ENCODE peak calls at places on chromosomes 16 and 17, in five cellular contexts. E is IMR-90, K is GM23248, Y is neural progenitor cell, I is astrocyte. T is an unnamed sample.

GRCh38 chr16:58393138-58393504 is 850 bp downstream of the GINS3 start:
- DNase-seq in E (no peak), K (peak), Y (peak), I (no peak), T (peak)

GRCh38 chr17:35460354-35460851 is 11.8 kb upstream of the SLFN13 start:
- DNase-seq in E (no peak), K (no peak), Y (peak), I (no peak), T (no peak)

GRCh38 chr17:75087558-75088453 is at the start of gene SLC16A5:
- DNase-seq in E (peak), K (peak), Y (peak), I (peak), T (peak)

GRCh38 chr17:15361151-15361550 is 19.8 kb upstream of the TEKT3 start:
- DNase-seq in E (no peak), K (peak), Y (no peak), I (peak), T (no peak)

GRCh38 chr16:81431554-81432353 is 12.9 kb upstream of the CMIP start:
- DNase-seq in E (peak), K (peak), Y (peak), I (peak), T (no peak)

GRCh38 chr17:33328129-33328528 is 35.0 kb upstream of the ASIC2 start:
- DNase-seq in E (peak), K (peak), Y (peak), I (no peak), T (peak)

GRCh38 chr17:37131670-37132620 is 183.2 kb downstream of the AATF start:
- DNase-seq in E (no peak), K (no peak), Y (peak), I (no peak), T (no peak)

GRCh38 chr17:79065105-79065670 is 9.4 kb upstream of the ENGASE start:
- DNase-seq in E (peak), K (peak), Y (peak), I (no peak), T (peak)

GRCh38 chr17:57954421-57955182 is 610 bp downstream of the CUEDC1 start:
- DNase-seq in E (peak), K (peak), Y (peak), I (no peak), T (no peak)

GRCh38 chr16:12833939-12834338 is 30.3 kb upstream of the CPPED1 start:
- DNase-seq in E (no peak), K (peak), Y (peak), I (peak), T (no peak)

GRCh38 chr17:50466371-50467113 is 2.1 kb downstream of the CHAD start:
- DNase-seq in E (no peak), K (no peak), Y (no peak), I (no peak), T (no peak)

GRCh38 chr17:80107231-80108021 is 6.0 kb downstream of the GAA start:
- DNase-seq in E (no peak), K (no peak), Y (no peak), I (no peak), T (no peak)

GRCh38 chr17:39054111-39054645 is 87.0 kb upstream of the FBXO47 start:
- DNase-seq in E (peak), K (no peak), Y (no peak), I (peak), T (no peak)

GRCh38 chr17:59193463-59193862 is 16.4 kb upstream of the SMG8 start:
- DNase-seq in E (no peak), K (no peak), Y (no peak), I (no peak), T (no peak)

GRCh38 chr16:67977469-67978227 is 2.7 kb downstream of the DPEP3 start:
- DNase-seq in E (no peak), K (no peak), Y (no peak), I (no peak), T (no peak)

GRCh38 chr17:49505854-49506253 is 10.8 kb downstream of the NGFR start:
- DNase-seq in E (no peak), K (no peak), Y (no peak), I (no peak), T (no peak)

GRCh38 chr17:76872221-76872873 is 4.1 kb downstream of the MGAT5B start:
- DNase-seq in E (peak), K (peak), Y (no peak), I (peak), T (peak)

GRCh38 chr16:4216631-4217030 is 25.2 kb downstream of the SRL start:
- DNase-seq in E (peak), K (no peak), Y (no peak), I (no peak), T (no peak)

GRCh38 chr17:51228177-51228576 is 31.7 kb downstream of the MBTD1 start:
- DNase-seq in E (peak), K (peak), Y (no peak), I (peak), T (no peak)

GRCh38 chr17:7841622-7842379 is 7.8 kb downstream of the KDM6B start:
- DNase-seq in E (peak), K (peak), Y (peak), I (peak), T (peak)

GRCh38 chr17:45248132-45248936 is 13.6 kb downstream of the SPATA32 start:
- DNase-seq in E (no peak), K (no peak), Y (peak), I (no peak), T (peak)

GRCh38 chr17:63545302-63545928 is 4.9 kb upstream of the DCAF7 start:
- DNase-seq in E (no peak), K (no peak), Y (no peak), I (no peak), T (no peak)

GRCh38 chr17:60256174-60256573 is 106.4 kb downstream of the CA4 start:
- DNase-seq in E (peak), K (peak), Y (no peak), I (peak), T (no peak)

GRCh38 chr17:4591529-4591928 is 7.2 kb downstream of the SMTNL2 start:
- DNase-seq in E (peak), K (peak), Y (no peak), I (peak), T (no peak)

GRCh38 chr17:78391843-78392242 is 13.4 kb downstream of the PGS1 start:
- DNase-seq in E (peak), K (peak), Y (no peak), I (peak), T (no peak)

GRCh38 chr17:79808763-79809529 is 12.1 kb upstream of the CBX8 start:
- DNase-seq in E (no peak), K (no peak), Y (peak), I (no peak), T (peak)

GRCh38 chr16:85800321-85800669 is 800 bp downstream of the COX4I1 start:
- DNase-seq in E (no peak), K (peak), Y (peak), I (peak), T (no peak)

GRCh38 chr16:27800817-27801216 is 250.9 kb downstream of the KATNIP start:
- DNase-seq in E (no peak), K (no peak), Y (no peak), I (no peak), T (no peak)

GRCh38 chr17:67399676-67400075 is 22.6 kb downstream of the PITPNC1 start:
- DNase-seq in E (no peak), K (no peak), Y (no peak), I (no peak), T (no peak)

GRCh38 chr16:68902376-68903345 is 59.3 kb downstream of the TANGO6 start:
- DNase-seq in E (peak), K (peak), Y (peak), I (peak), T (peak)

GRCh38 chr17:29138184-29138955 is 41.8 kb downstream of the MYO18A start:
- DNase-seq in E (peak), K (peak), Y (no peak), I (no peak), T (peak)

GRCh38 chr17:8420041-8420934 is 15.4 kb upstream of the NDEL1 start:
- DNase-seq in E (peak), K (peak), Y (no peak), I (peak), T (no peak)

GRCh38 chr17:32998111-32998892 is 6.7 kb downstream of the SPACA3 start:
- DNase-seq in E (peak), K (peak), Y (peak), I (peak), T (peak)

GRCh38 chr16:26643519-26643918 is 423.2 kb upstream of the C16orf82 start:
- DNase-seq in E (no peak), K (peak), Y (no peak), I (no peak), T (no peak)

GRCh38 chr17:59842901-59843652 is 49.7 kb downstream of the TUBD1 start:
- DNase-seq in E (peak), K (peak), Y (no peak), I (peak), T (no peak)

GRCh38 chr17:17497065-17497844 is 1.1 kb upstream of the RASD1 start:
- DNase-seq in E (no peak), K (peak), Y (no peak), I (peak), T (no peak)

GRCh38 chr16:8517280-8517679 is 73.0 kb downstream of the TMEM114 start:
- DNase-seq in E (no peak), K (no peak), Y (no peak), I (no peak), T (no peak)

GRCh38 chr16:54286067-54286329 is 589 bp downstream of the IRX3 start:
- DNase-seq in E (no peak), K (no peak), Y (no peak), I (no peak), T (no peak)

GRCh38 chr16:54286330-54287017 is at the start of gene IRX3:
- DNase-seq in E (peak), K (peak), Y (peak), I (peak), T (peak)

GRCh38 chr16:54287758-54288591 is 1.4 kb upstream of the IRX3 start:
- DNase-seq in E (no peak), K (peak), Y (peak), I (no peak), T (no peak)

GRCh38 chr16:54288592-54289241 is 2.1 kb upstream of the IRX3 start:
- DNase-seq in E (no peak), K (no peak), Y (peak), I (no peak), T (no peak)

GRCh38 chr16:54287018-54287757 is 601 bp upstream of the IRX3 start:
- DNase-seq in E (no peak), K (no peak), Y (no peak), I (no peak), T (no peak)
- H2AFZ ChIP-seq in E (peak), K (peak), Y (peak), I (peak), T (peak)

DNA sequence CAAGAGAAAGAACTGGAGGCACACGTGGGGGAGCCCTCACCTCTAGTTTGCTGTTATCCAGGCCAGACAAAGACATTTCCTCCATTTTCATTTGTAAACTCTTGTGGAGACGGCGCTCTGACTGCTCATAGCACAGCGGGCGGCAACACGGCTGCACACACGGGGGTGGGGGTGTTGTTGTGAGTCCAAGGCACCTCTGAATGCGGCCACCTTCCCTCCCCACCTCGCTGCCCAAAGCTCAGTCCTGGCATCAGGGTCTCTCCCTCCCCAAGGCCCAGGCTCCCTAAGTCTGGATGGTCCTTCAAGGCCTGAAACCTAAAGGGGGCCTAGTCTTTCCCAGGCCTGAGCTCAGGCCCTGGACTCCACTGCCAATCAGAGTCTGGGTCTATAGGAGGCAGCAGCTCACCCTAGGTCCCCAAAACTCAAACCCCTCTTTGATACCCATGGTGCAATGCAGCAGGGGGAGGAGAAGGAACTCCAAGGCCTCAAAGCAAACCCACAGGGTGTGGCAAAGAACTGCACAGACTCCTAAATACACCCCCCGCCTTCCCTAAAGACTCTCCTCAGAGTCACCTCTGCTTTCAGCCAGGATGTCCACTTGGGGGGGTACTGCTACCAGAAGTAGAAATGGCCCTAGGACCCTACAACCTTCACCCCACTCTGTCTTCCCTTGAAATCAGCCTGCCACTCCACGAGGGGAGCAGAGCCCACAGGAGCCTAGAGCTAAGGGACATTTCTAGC is 1.5 kb downstream of the ATXN7L3 start:
- DNase-seq in E (peak), K (peak), Y (peak), I (no peak), T (peak)
- H2AFZ ChIP-seq in E (peak), K (peak), Y (no peak), I (no peak), T (peak)

GRCh38 chr16:49009204-49009603 is 272.4 kb downstream of the CBLN1 start:
- DNase-seq in E (no peak), K (no peak), Y (no peak), I (no peak), T (no peak)
- H2AFZ ChIP-seq in E (no peak), K (no peak), Y (no peak), I (no peak), T (no peak)

GRCh38 chr16:56643080-56643778 is 4.8 kb downstream of the MT1A start:
- DNase-seq in E (no peak), K (peak), Y (peak), I (peak), T (peak)
- H2AFZ ChIP-seq in E (peak), K (peak), Y (no peak), I (peak), T (no peak)

T was measured in DND-41.